ENCODE peak calls at places on chromosomes 13 and 19, in five cellular contexts. Z is neural progenitor cell, T is K562, K is GM23248, G is trophoblast cell. R is an unnamed sample. For H3K4me1 and H3K36me3, the result is how much of the 10 kb centered on the place peaks cover.

GRCh38 chr13:49020940-49021548 is 45.3 kb downstream of the FNDC3A start:
- DNase-seq in K (peak), Z (peak), G (no peak), T (no peak), R (peak)

GRCh38 chr13:94198666-94199065 is 280.8 kb downstream of the DCT start:
- DNase-seq in K (no peak), T (no peak), Z (no peak), G (no peak), R (no peak)

GRCh38 chr13:28705734-28706133 is 13.0 kb downstream of the SLC46A3 start:
- DNase-seq in G (no peak), K (peak), Z (no peak), T (no peak), R (no peak)

GRCh38 chr13:109309625-109310363 is 476.6 kb downstream of the IRS2 start:
- DNase-seq in G (no peak), T (no peak), K (no peak), Z (no peak), R (no peak)

GRCh38 chr19:9621156-9622037 is at the start of gene ZNF561:
- DNase-seq in Z (peak), K (peak), G (peak), T (peak), R (peak)

GRCh38 chr19:36488816-36489138 is 584 bp downstream of the ZNF566 start:
- DNase-seq in T (peak), G (no peak), K (no peak), Z (peak), R (peak)

GRCh38 chr19:29206453-29206852 is 6.5 kb downstream of the UQCRFS1 start:
- DNase-seq in G (no peak), Z (no peak), T (no peak), K (no peak), R (no peak)

GRCh38 chr13:111153977-111154332 is 38.8 kb downstream of the ARHGEF7 start:
- DNase-seq in Z (no peak), G (peak), T (peak), K (no peak), R (peak)

GRCh38 chr19:50195224-50195623 is 8.2 kb upstream of the MYH14 start:
- DNase-seq in T (no peak), Z (no peak), K (no peak), G (no peak), R (no peak)

GRCh38 chr13:50457430-50458393 is 385.8 kb downstream of the DLEU7 start:
- DNase-seq in T (no peak), G (no peak), K (no peak), Z (no peak), R (no peak)

GRCh38 chr19:8567522-8568172 is 9.6 kb downstream of the MYO1F start:
- DNase-seq in G (no peak), K (no peak), Z (no peak), T (no peak), R (peak)

GRCh38 chr13:111542530-111543341 is 222.3 kb downstream of the TEX29 start:
- DNase-seq in G (no peak), T (no peak), K (no peak), Z (no peak), R (no peak)

GRCh38 chr13:106612688-106613087 is 44.8 kb upstream of the ARGLU1 start:
- DNase-seq in Z (no peak), G (no peak), K (peak), T (no peak), R (no peak)

GRCh38 chr19:40933025-40933424 is 51.0 kb upstream of the CYP2A7 start:
- DNase-seq in G (peak), T (peak), Z (peak), K (no peak), R (no peak)

GRCh38 chr19:44341794-44342193 is 14.7 kb downstream of the ZNF112 start:
- DNase-seq in T (no peak), G (no peak), Z (no peak), K (no peak), R (no peak)

GRCh38 chr19:18650468-18651001 is 13.7 kb downstream of the KLHL26 start:
- DNase-seq in K (peak), Z (peak), G (no peak), T (peak), R (peak)

GRCh38 chr19:35608250-35608649 is 4.3 kb upstream of the HAUS5 start:
- DNase-seq in T (no peak), G (no peak), K (no peak), Z (no peak), R (no peak)

GRCh38 chr19:40774916-40775631 is at the start of gene MIA:
- DNase-seq in Z (no peak), K (no peak), T (no peak), G (no peak), R (peak)

GRCh38 chr19:3665681-3666544 is 34.4 kb downstream of the PIP5K1C start:
- DNase-seq in T (peak), Z (peak), K (peak), G (no peak), R (peak)

GRCh38 chr13:105552078-105552477 is 983.4 kb downstream of the EFNB2 start:
- DNase-seq in K (no peak), T (no peak), Z (no peak), G (no peak), R (no peak)

GRCh38 chr19:58154287-58154678 is 3.7 kb upstream of the ZNF329 start:
- DNase-seq in K (peak), T (no peak), G (peak), Z (peak), R (peak)

DNA sequence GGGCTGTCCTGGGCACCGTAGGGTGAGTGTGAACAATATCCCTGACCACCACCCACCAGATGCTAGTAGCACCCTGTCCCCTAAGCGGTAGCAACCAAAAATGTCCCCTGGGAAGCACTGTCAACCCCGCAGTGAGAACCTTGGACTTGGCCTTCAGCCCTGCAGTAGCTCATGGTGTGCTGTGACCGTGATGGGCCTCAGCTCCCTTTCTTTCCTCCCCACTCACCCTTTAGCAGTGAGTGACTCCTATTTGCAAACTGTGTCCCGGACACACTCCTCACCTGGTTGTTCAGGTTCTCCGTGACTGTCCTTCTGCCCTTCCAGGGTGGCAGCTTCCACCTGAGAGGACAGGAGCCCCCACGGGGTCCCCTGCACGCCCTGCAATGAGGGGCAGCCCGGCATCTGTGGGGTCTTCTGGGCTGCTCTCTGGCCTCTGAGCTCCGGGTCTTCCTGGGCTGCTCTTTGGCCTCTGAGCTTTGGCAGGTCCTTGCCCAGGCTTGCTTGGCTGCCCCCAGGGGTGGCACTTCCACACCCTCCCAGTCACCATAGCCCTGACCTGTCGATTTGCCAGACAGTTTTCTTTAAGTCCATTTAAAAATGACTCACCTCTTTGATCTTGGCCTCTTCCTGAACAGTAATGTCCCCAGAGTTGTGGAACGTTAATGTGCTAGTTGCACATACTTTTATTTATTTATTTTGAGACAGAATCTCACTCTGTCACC is 3.8 kb downstream of the KDM4B start:
- DNase-seq in G (no peak), K (peak), Z (no peak), T (no peak), R (peak)
- H3K4me1 ChIP-seq in G (under half), K (under half), Z (under half), T (half or more), R (half or more)

GRCh38 chr19:55390461-55390880 is 4.7 kb downstream of the RPL28 start:
- DNase-seq in Z (no peak), G (no peak), T (peak), K (no peak), R (peak)
- H3K36me3 ChIP-seq in Z (under half), G (under half), T (half or more), K (under half), R (half or more)

DNA sequence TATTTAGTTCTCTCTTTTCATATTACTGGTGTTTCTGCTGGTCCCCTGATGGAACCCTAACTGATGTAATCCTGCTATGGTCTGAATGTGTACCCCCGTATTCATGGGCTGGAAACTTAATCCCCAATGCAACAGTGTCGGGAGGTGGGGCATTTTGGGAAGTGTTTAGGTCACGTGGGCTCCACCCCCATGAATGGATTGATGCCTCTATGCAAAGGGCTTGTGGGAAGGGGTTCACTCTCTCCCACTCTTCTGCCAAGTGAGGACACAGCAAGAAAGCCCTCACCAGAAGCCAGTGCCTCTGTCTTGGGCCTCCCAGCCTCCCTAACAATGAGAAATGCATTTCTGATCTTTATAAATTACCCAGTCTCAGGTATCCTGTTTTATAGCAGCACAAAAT is 21.2 kb upstream of the UBAC2 start:
- DNase-seq in K (no peak), Z (no peak), G (no peak), T (no peak), R (peak)
- H2AFZ ChIP-seq in K (no peak), Z (no peak), G (no peak), T (no peak), R (no peak)

DNA sequence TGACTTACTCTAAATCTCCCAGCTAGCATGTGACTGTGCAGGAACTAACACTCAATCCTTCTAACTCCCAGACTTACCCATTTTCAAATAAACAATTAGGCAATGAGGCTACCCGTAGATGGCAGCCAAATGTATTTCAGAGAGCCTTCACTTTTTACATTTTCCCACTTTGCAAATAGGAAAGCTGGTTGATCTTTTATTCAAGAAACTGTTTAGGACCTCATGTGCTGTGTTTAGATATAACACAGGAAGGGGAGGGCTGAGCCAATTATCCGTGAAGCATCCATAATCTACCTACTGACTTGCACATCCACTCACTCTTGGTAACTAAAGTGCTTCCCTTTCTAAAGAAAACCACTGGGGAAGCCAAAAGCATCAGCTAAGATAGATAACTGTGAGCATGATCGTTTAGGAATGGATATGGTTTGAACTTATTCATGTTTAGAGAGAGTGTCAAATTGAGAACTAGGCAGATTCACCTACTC is 33.4 kb downstream of the MBNL2 start:
- DNase-seq in T (peak), Z (no peak), G (no peak), K (no peak), R (no peak)
- H3K4me1 ChIP-seq in T (under half), Z (under half), G (under half), K (half or more), R (half or more)